ENCODE peak calls at places on chromosomes 12 and 14, in eight cellular contexts. Q is HL-60, F is gastrocnemius medialis, O is HCT116, P is body of pancreas, V is fibroblast of lung, L is AG10803, U is A549. J is an unnamed sample.

GRCh38 chr14:105737504-105738246 is 211.3 kb downstream of the TMEM121 start:
- DNase-seq in L (no peak), F (no peak), U (no peak), V (no peak), Q (no peak), P (no peak), O (no peak), J (no peak)

GRCh38 chr12:3197131-3197818 is 120.1 kb downstream of the TSPAN9 start:
- DNase-seq in V (no peak), P (no peak), F (no peak), L (no peak), Q (no peak), U (no peak), O (no peak), J (no peak)

GRCh38 chr12:22657538-22657937 is 32.6 kb downstream of the ETNK1 start:
- DNase-seq in L (peak; percentile 8), Q (no peak), F (no peak), V (peak; percentile 44), O (no peak), U (no peak), P (no peak), J (no peak)

GRCh38 chr14:20578784-20579502 is 8.9 kb downstream of the RNASE11 start:
- DNase-seq in P (no peak), U (no peak), O (no peak), Q (no peak), V (no peak), L (no peak), F (no peak), J (no peak)

GRCh38 chr12:481422-481821 is 21.7 kb downstream of the B4GALNT3 start:
- DNase-seq in F (peak; percentile 83), O (no peak), Q (no peak), V (peak; percentile 31), U (no peak), L (peak; percentile 50), P (no peak), J (no peak)

GRCh38 chr14:91912035-91912434 is 35.5 kb downstream of the FBLN5 start:
- DNase-seq in V (no peak), L (no peak), O (no peak), P (no peak), U (no peak), Q (no peak), F (no peak), J (no peak)

GRCh38 chr12:128353271-128353670 is 86.3 kb downstream of the TMEM132C start:
- DNase-seq in P (no peak), L (no peak), V (no peak), O (no peak), U (no peak), F (no peak), Q (no peak), J (no peak)

GRCh38 chr14:32366256-32366655 is 37.2 kb downstream of the AKAP6 start:
- DNase-seq in V (peak; percentile 31), L (peak; percentile 40), O (no peak), U (peak; percentile 35), Q (no peak), F (no peak), P (no peak), J (no peak)

GRCh38 chr12:129304532-129304931 is 451.3 kb downstream of the GLT1D1 start:
- DNase-seq in L (no peak), P (no peak), V (no peak), O (no peak), U (no peak), F (no peak), Q (no peak), J (no peak)

GRCh38 chr12:47731723-47732122 is 6.4 kb upstream of the ENDOU start:
- DNase-seq in V (no peak), O (no peak), F (no peak), P (no peak), L (no peak), U (no peak), Q (no peak), J (no peak)

GRCh38 chr14:37599527-37600368 is 4.3 kb downstream of the TTC6 start:
- DNase-seq in V (no peak), U (no peak), L (no peak), Q (no peak), O (no peak), P (no peak), F (no peak), J (no peak)
- H3K4me3 ChIP-seq in V (no peak overlapping the region), U (no peak overlapping the region), L (peak overlapping the region; percentile 20), Q (no peak overlapping the region), O (no peak overlapping the region), P (no peak overlapping the region), F (no peak overlapping the region), J (no peak overlapping the region)

GRCh38 chr14:94926176-94926575 is 156.3 kb upstream of the GSC start:
- DNase-seq in P (no peak), L (no peak), Q (no peak), F (no peak), U (no peak), O (no peak), V (no peak), J (no peak)

GRCh38 chr14:94932589-94932988 is 162.7 kb upstream of the GSC start:
- DNase-seq in F (no peak), P (no peak), U (no peak), V (no peak), L (no peak), O (no peak), Q (no peak), J (no peak)

GRCh38 chr14:94933411-94933964 is 163.6 kb upstream of the GSC start:
- DNase-seq in F (no peak), O (no peak), U (no peak), V (no peak), P (no peak), Q (no peak), L (peak; percentile 88), J (no peak)

GRCh38 chr14:94929354-94929753 is 159.4 kb upstream of the GSC start:
- DNase-seq in V (no peak), Q (no peak), O (no peak), F (no peak), L (no peak), P (no peak), U (no peak), J (no peak)

GRCh38 chr14:94930690-94931089 is 160.8 kb upstream of the GSC start:
- DNase-seq in P (no peak), V (no peak), L (no peak), O (no peak), F (no peak), Q (no peak), U (no peak), J (no peak)
- H3K4me3 ChIP-seq in P (no peak overlapping the region), V (no peak overlapping the region), L (no peak overlapping the region), O (no peak overlapping the region), F (no peak overlapping the region), Q (no peak overlapping the region), U (no peak overlapping the region), J (no peak overlapping the region)

GRCh38 chr14:61426048-61426447 is 104.7 kb downstream of the PRKCH start:
- DNase-seq in F (no peak), Q (no peak), O (no peak), L (no peak), V (no peak), P (peak; percentile 59), U (no peak), J (no peak)
- H3K4me3 ChIP-seq in F (no peak overlapping the region), Q (no peak overlapping the region), O (no peak overlapping the region), L (no peak overlapping the region), V (no peak overlapping the region), P (no peak overlapping the region), U (no peak overlapping the region), J (no peak overlapping the region)

GRCh38 chr12:6201775-6202292 is 1.6 kb downstream of the CD9 start:
- DNase-seq in Q (no peak), U (no peak), P (no peak), O (no peak), V (no peak), L (no peak), F (no peak), J (no peak)
- H3K4me3 ChIP-seq in Q (no peak overlapping the region), U (peak overlapping the region; percentile 65), P (no peak overlapping the region), O (peak overlapping the region; percentile 95), V (peak overlapping the region; percentile 69), L (no peak overlapping the region), F (peak overlapping the region; percentile 61), J (peak overlapping the region; percentile 83)

GRCh38 chr12:50924131-50924438 is 28.3 kb upstream of the HIGD1C start:
- DNase-seq in Q (no peak), V (no peak), P (no peak), F (no peak), U (no peak), L (no peak), O (no peak), J (no peak)

GRCh38 chr12:50922820-50923219 is 29.5 kb upstream of the HIGD1C start:
- DNase-seq in Q (no peak), O (no peak), L (peak; percentile 65), U (no peak), V (peak; percentile 53), P (no peak), F (no peak), J (no peak)

GRCh38 chr12:50924439-50925341 is 27.7 kb upstream of the HIGD1C start:
- DNase-seq in P (peak; percentile 94), Q (peak; percentile 73), O (peak; percentile 34), V (peak; percentile 99), U (peak; percentile 29), L (peak; percentile 79), F (peak; percentile 96), J (peak; percentile 71)

GRCh38 chr12:50925342-50925651 is 27.0 kb upstream of the HIGD1C start:
- DNase-seq in Q (no peak), U (no peak), P (no peak), L (no peak), V (no peak), O (no peak), F (no peak), J (no peak)

GRCh38 chr12:50923361-50924130 is 28.8 kb upstream of the HIGD1C start:
- DNase-seq in P (no peak), F (no peak), L (peak; percentile 15), V (no peak), Q (no peak), O (no peak), U (no peak), J (no peak)
- H3K4me3 ChIP-seq in P (no peak overlapping the region), F (peak overlapping the region; percentile 89), L (no peak overlapping the region), V (peak overlapping the region; percentile 92), Q (peak overlapping the region; percentile 14), O (no peak overlapping the region), U (no peak overlapping the region), J (no peak overlapping the region)

GRCh38 chr12:121813951-121814350 is 10.1 kb downstream of the SETD1B start:
- DNase-seq in F (no peak), O (no peak), Q (no peak), P (no peak), L (no peak), V (no peak), U (no peak), J (no peak)

GRCh38 chr12:121812320-121812871 is 8.6 kb downstream of the SETD1B start:
- DNase-seq in V (peak; percentile 81), O (no peak), P (peak; percentile 79), Q (no peak), L (peak; percentile 75), U (peak; percentile 82), F (peak; percentile 48), J (no peak)

GRCh38 chr12:121814429-121815119 is 10.8 kb downstream of the SETD1B start:
- DNase-seq in L (no peak), U (no peak), Q (no peak), O (no peak), P (no peak), V (no peak), F (no peak), J (no peak)

GRCh38 chr12:121811434-121812319 is 7.9 kb downstream of the SETD1B start:
- DNase-seq in U (peak; percentile 72), F (peak; percentile 71), Q (peak; percentile 81), L (peak; percentile 57), V (peak; percentile 67), O (no peak), P (peak; percentile 77), J (no peak)

GRCh38 chr12:121812921-121813896 is 9.4 kb downstream of the SETD1B start:
- DNase-seq in L (peak; percentile 69), Q (peak; percentile 78), F (no peak), U (no peak), V (peak; percentile 62), P (no peak), O (no peak), J (no peak)
- H3K4me3 ChIP-seq in L (peak overlapping the region; percentile 85), Q (peak overlapping the region; percentile 81), F (peak overlapping the region; percentile 56), U (peak overlapping the region; percentile 53), V (peak overlapping the region; percentile 78), P (peak overlapping the region; percentile 63), O (no peak overlapping the region), J (peak overlapping the region; percentile 77)

J was measured in AG04450.